ENCODE peak calls at places on chromosomes 1 and 21, in six cellular contexts. One of them, this sample, is unnamed.

GRCh38 chr1:28973850-28974841 is 59.8 kb downstream of the EPB41 start:
- DNase-seq in mesendoderm: no peak
- DNase-seq in IMR-90: peak
- DNase-seq in H1: no peak
- DNase-seq in neuronal stem cell: no peak
- DNase-seq in trophoblast cell: no peak
- DNase-seq in this sample: peak

GRCh38 chr1:12177999-12178441 is 11.2 kb downstream of the TNFRSF1B start:
- DNase-seq in mesendoderm: no peak
- DNase-seq in IMR-90: peak
- DNase-seq in H1: no peak
- DNase-seq in neuronal stem cell: no peak
- DNase-seq in trophoblast cell: peak
- DNase-seq in this sample: peak

GRCh38 chr1:86184401-86184800 is 27.8 kb upstream of the COL24A1 start:
- DNase-seq in mesendoderm: no peak
- DNase-seq in IMR-90: no peak
- DNase-seq in H1: no peak
- DNase-seq in neuronal stem cell: no peak
- DNase-seq in trophoblast cell: no peak
- DNase-seq in this sample: no peak

GRCh38 chr1:28905921-28906666 is 8.3 kb upstream of the EPB41 start:
- DNase-seq in mesendoderm: no peak
- DNase-seq in IMR-90: no peak
- DNase-seq in H1: no peak
- DNase-seq in neuronal stem cell: no peak
- DNase-seq in trophoblast cell: no peak
- DNase-seq in this sample: no peak

GRCh38 chr1:168518201-168518689 is 25.6 kb downstream of the XCL2 start:
- DNase-seq in mesendoderm: no peak
- DNase-seq in IMR-90: no peak
- DNase-seq in H1: no peak
- DNase-seq in neuronal stem cell: no peak
- DNase-seq in trophoblast cell: no peak
- DNase-seq in this sample: no peak

GRCh38 chr1:246005067-246005466 is 502.0 kb downstream of the SMYD3 start:
- DNase-seq in mesendoderm: no peak
- DNase-seq in IMR-90: peak
- DNase-seq in H1: no peak
- DNase-seq in neuronal stem cell: no peak
- DNase-seq in trophoblast cell: no peak
- DNase-seq in this sample: peak

GRCh38 chr1:231499148-231499763 is 29.2 kb upstream of the TSNAX start:
- DNase-seq in mesendoderm: no peak
- DNase-seq in IMR-90: no peak
- DNase-seq in H1: no peak
- DNase-seq in neuronal stem cell: no peak
- DNase-seq in trophoblast cell: no peak
- DNase-seq in this sample: no peak

GRCh38 chr1:45840704-45841103 is 37.3 kb downstream of the MAST2 start:
- DNase-seq in mesendoderm: no peak
- DNase-seq in IMR-90: no peak
- DNase-seq in H1: no peak
- DNase-seq in neuronal stem cell: no peak
- DNase-seq in trophoblast cell: no peak
- DNase-seq in this sample: no peak

GRCh38 chr1:201493757-201494617 is 12.9 kb downstream of the CSRP1 start:
- DNase-seq in mesendoderm: no peak
- DNase-seq in IMR-90: peak
- DNase-seq in H1: no peak
- DNase-seq in neuronal stem cell: no peak
- DNase-seq in trophoblast cell: no peak
- DNase-seq in this sample: peak

GRCh38 chr1:231639819-231640218 is 13.2 kb downstream of the DISC1 start:
- DNase-seq in mesendoderm: no peak
- DNase-seq in IMR-90: peak
- DNase-seq in H1: no peak
- DNase-seq in neuronal stem cell: no peak
- DNase-seq in trophoblast cell: no peak
- DNase-seq in this sample: no peak

GRCh38 chr1:72777918-72778317 is 495.6 kb upstream of the NEGR1 start:
- DNase-seq in mesendoderm: peak
- DNase-seq in IMR-90: no peak
- DNase-seq in H1: no peak
- DNase-seq in neuronal stem cell: no peak
- DNase-seq in trophoblast cell: peak
- DNase-seq in this sample: no peak

GRCh38 chr1:41862411-41863221 is 56.1 kb downstream of the HIVEP3 start:
- DNase-seq in mesendoderm: peak
- DNase-seq in IMR-90: peak
- DNase-seq in H1: no peak
- DNase-seq in neuronal stem cell: no peak
- DNase-seq in trophoblast cell: peak
- DNase-seq in this sample: peak

GRCh38 chr1:15094719-15095491 is 58.6 kb upstream of the TMEM51 start:
- DNase-seq in mesendoderm: no peak
- DNase-seq in IMR-90: no peak
- DNase-seq in H1: no peak
- DNase-seq in neuronal stem cell: no peak
- DNase-seq in trophoblast cell: no peak
- DNase-seq in this sample: no peak

GRCh38 chr1:243973169-243973568 is 77.9 kb upstream of the ZBTB18 start:
- DNase-seq in mesendoderm: no peak
- DNase-seq in IMR-90: no peak
- DNase-seq in H1: no peak
- DNase-seq in neuronal stem cell: no peak
- DNase-seq in trophoblast cell: no peak
- DNase-seq in this sample: no peak

GRCh38 chr1:239912471-239912870 is 179.2 kb upstream of the FMN2 start:
- DNase-seq in mesendoderm: no peak
- DNase-seq in IMR-90: peak
- DNase-seq in H1: no peak
- DNase-seq in neuronal stem cell: no peak
- DNase-seq in trophoblast cell: no peak
- DNase-seq in this sample: no peak

GRCh38 chr1:151579436-151580225 is 32.2 kb upstream of the SNX27 start:
- DNase-seq in mesendoderm: no peak
- DNase-seq in IMR-90: peak
- DNase-seq in H1: no peak
- DNase-seq in neuronal stem cell: no peak
- DNase-seq in trophoblast cell: peak
- DNase-seq in this sample: peak

GRCh38 chr1:202567747-202568146 is 142.5 kb downstream of the SYT2 start:
- DNase-seq in mesendoderm: peak
- DNase-seq in IMR-90: no peak
- DNase-seq in H1: peak
- DNase-seq in neuronal stem cell: no peak
- DNase-seq in trophoblast cell: no peak
- DNase-seq in this sample: no peak

GRCh38 chr1:106568575-106568974 is 487.9 kb upstream of the PRMT6 start:
- DNase-seq in mesendoderm: no peak
- DNase-seq in IMR-90: no peak
- DNase-seq in H1: no peak
- DNase-seq in neuronal stem cell: no peak
- DNase-seq in trophoblast cell: no peak
- DNase-seq in this sample: no peak

GRCh38 chr1:40818264-40818961 is 34.8 kb downstream of the KCNQ4 start:
- DNase-seq in mesendoderm: peak
- DNase-seq in IMR-90: no peak
- DNase-seq in H1: peak
- DNase-seq in neuronal stem cell: peak
- DNase-seq in trophoblast cell: peak
- DNase-seq in this sample: no peak

GRCh38 chr1:1356166-1356795 is 2.1 kb downstream of the MXRA8 start:
- DNase-seq in mesendoderm: no peak
- DNase-seq in IMR-90: no peak
- DNase-seq in H1: no peak
- DNase-seq in neuronal stem cell: no peak
- DNase-seq in trophoblast cell: no peak
- DNase-seq in this sample: no peak

GRCh38 chr1:200368556-200368955 is 41.3 kb downstream of the ZNF281 start:
- DNase-seq in mesendoderm: peak
- DNase-seq in IMR-90: no peak
- DNase-seq in H1: no peak
- DNase-seq in neuronal stem cell: no peak
- DNase-seq in trophoblast cell: no peak
- DNase-seq in this sample: no peak

GRCh38 chr1:91804546-91805023 is 81.4 kb downstream of the TGFBR3 start:
- DNase-seq in mesendoderm: no peak
- DNase-seq in IMR-90: no peak
- DNase-seq in H1: no peak
- DNase-seq in neuronal stem cell: no peak
- DNase-seq in trophoblast cell: peak
- DNase-seq in this sample: peak

GRCh38 chr1:103953386-103953785 is 203.7 kb downstream of the AMY1C start:
- DNase-seq in mesendoderm: no peak
- DNase-seq in IMR-90: no peak
- DNase-seq in H1: no peak
- DNase-seq in neuronal stem cell: no peak
- DNase-seq in trophoblast cell: no peak
- DNase-seq in this sample: no peak

GRCh38 chr1:66725885-66726665 is 26.2 kb upstream of the DYNLT5 start:
- DNase-seq in mesendoderm: peak
- DNase-seq in IMR-90: peak
- DNase-seq in H1: peak
- DNase-seq in neuronal stem cell: peak
- DNase-seq in trophoblast cell: peak
- DNase-seq in this sample: peak

GRCh38 chr21:43921602-43921978 is 56.6 kb downstream of the AGPAT3 start:
- DNase-seq in mesendoderm: no peak
- DNase-seq in IMR-90: no peak
- DNase-seq in H1: no peak
- DNase-seq in neuronal stem cell: no peak
- DNase-seq in trophoblast cell: no peak
- DNase-seq in this sample: no peak

DNA sequence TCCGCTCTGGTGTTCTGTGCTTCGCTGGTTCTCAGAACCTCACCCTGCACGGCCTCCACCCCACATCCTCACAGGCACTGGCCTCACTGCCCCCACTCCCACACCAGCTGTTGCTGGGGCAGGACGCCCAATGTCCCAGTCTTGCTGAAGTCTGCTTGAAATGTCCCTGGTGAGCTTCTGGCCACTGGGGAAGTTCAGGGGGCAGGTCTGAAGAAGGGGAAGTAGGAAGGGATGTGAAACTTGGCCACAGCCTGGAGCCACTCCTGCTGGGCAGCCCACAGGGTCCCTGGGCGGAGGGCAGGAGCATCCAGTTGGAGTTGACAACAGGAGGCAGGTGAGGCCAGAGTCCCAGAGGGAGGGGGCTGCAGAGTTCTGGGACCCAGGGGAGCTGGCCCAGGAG is at the start of gene C1QA:
- DNase-seq in mesendoderm: no peak
- DNase-seq in IMR-90: no peak
- DNase-seq in H1: no peak
- DNase-seq in neuronal stem cell: no peak
- DNase-seq in trophoblast cell: no peak
- DNase-seq in this sample: no peak
- H3K4me3 ChIP-seq in mesendoderm: no peak
- H3K4me3 ChIP-seq in IMR-90: no peak
- H3K4me3 ChIP-seq in H1: no peak
- H3K4me3 ChIP-seq in neuronal stem cell: no peak
- H3K4me3 ChIP-seq in trophoblast cell: no peak
- H3K4me3 ChIP-seq in this sample: peak

GRCh38 chr1:204872262-204872881 is 1.7 kb downstream of the NFASC start:
- DNase-seq in mesendoderm: no peak
- DNase-seq in IMR-90: no peak
- DNase-seq in H1: no peak
- DNase-seq in neuronal stem cell: no peak
- DNase-seq in trophoblast cell: no peak
- DNase-seq in this sample: no peak
- H3K4me2 ChIP-seq in mesendoderm: no peak
- H3K4me2 ChIP-seq in IMR-90: no peak
- H3K4me2 ChIP-seq in H1: no peak
- H3K4me2 ChIP-seq in neuronal stem cell: no peak
- H3K4me2 ChIP-seq in trophoblast cell: no peak
- H3K4me2 ChIP-seq in this sample: no peak

DNA sequence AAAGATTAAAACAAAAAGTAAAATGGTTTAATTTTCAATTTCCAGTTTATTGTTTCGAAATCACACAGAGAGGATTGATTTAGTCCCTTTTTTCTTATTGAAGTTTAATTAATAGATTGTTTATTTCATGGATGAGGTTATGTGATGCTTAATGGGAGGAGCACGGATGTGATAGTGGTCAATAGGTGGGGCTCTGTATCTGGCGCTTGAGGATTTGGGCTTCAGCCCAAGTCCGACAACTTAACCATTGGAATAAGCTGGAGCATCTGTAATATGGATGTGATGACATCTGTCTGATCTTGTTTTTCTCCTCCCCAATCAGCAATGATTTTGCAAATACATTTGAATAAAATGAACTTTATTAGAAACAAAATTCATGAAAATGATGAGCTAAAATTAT is 169.2 kb downstream of the LYPLAL1 start:
- DNase-seq in mesendoderm: no peak
- DNase-seq in IMR-90: no peak
- DNase-seq in H1: no peak
- DNase-seq in neuronal stem cell: no peak
- DNase-seq in trophoblast cell: no peak
- DNase-seq in this sample: no peak
- H3K18ac ChIP-seq in mesendoderm: no peak
- H3K18ac ChIP-seq in IMR-90: no peak
- H3K18ac ChIP-seq in H1: no peak
- H3K18ac ChIP-seq in neuronal stem cell: no peak
- H3K18ac ChIP-seq in trophoblast cell: no peak
- H3K18ac ChIP-seq in this sample: no peak

GRCh38 chr21:26837539-26837938 is 7.7 kb downstream of the ADAMTS1 start:
- DNase-seq in mesendoderm: peak
- DNase-seq in IMR-90: no peak
- DNase-seq in H1: no peak
- DNase-seq in neuronal stem cell: no peak
- DNase-seq in trophoblast cell: no peak
- DNase-seq in this sample: peak
- H3K4me3 ChIP-seq in mesendoderm: no peak
- H3K4me3 ChIP-seq in IMR-90: no peak
- H3K4me3 ChIP-seq in H1: no peak
- H3K4me3 ChIP-seq in neuronal stem cell: no peak
- H3K4me3 ChIP-seq in trophoblast cell: no peak
- H3K4me3 ChIP-seq in this sample: no peak

GRCh38 chr1:208241541-208241940 is 2.6 kb downstream of the PLXNA2 start:
- DNase-seq in mesendoderm: no peak
- DNase-seq in IMR-90: no peak
- DNase-seq in H1: no peak
- DNase-seq in neuronal stem cell: no peak
- DNase-seq in trophoblast cell: no peak
- DNase-seq in this sample: no peak
- H3K4me2 ChIP-seq in mesendoderm: peak
- H3K4me2 ChIP-seq in IMR-90: no peak
- H3K4me2 ChIP-seq in H1: no peak
- H3K4me2 ChIP-seq in neuronal stem cell: no peak
- H3K4me2 ChIP-seq in trophoblast cell: peak
- H3K4me2 ChIP-seq in this sample: no peak

This sample was measured in mesenchymal stem cell.